ENCODE peak calls at places on chromosome 21, in eight cellular contexts. T, Z, Q, A, R, P, J and S are unnamed samples.
A peak's percentile ranks its signal among the peaks of the same experiment; 100 is the strongest.

GRCh38 chr21:44484498-44485253 is 29.4 kb downstream of the LRRC3 start:
- DNase-seq in T (no peak), Z (no peak), Q (no peak), A (no peak), R (no peak), P (no peak), J (no peak), S (no peak)

GRCh38 chr21:45948576-45949141 is 32.9 kb upstream of the COL6A1 start:
- DNase-seq in T (no peak), Z (no peak), Q (peak; percentile 6), A (peak; percentile 75), R (no peak), P (peak; percentile 64), J (no peak), S (no peak)

GRCh38 chr21:25790122-25790951 is 55.6 kb downstream of the GABPA start:
- DNase-seq in T (no peak), Z (no peak), Q (peak; percentile 52), A (no peak), R (peak; percentile 63), P (no peak), J (peak; percentile 34), S (no peak)

GRCh38 chr21:32794643-32795042 is 23.1 kb upstream of the PAXBP1 start:
- DNase-seq in T (no peak), Z (no peak), Q (no peak), A (no peak), R (no peak), P (no peak), J (no peak), S (no peak)

GRCh38 chr21:32940079-32941014 is 85.4 kb upstream of the OLIG2 start:
- DNase-seq in T (peak; percentile 44), Z (peak; percentile 53), Q (peak; percentile 89), A (peak; percentile 72), R (peak; percentile 40), P (no peak), J (peak; percentile 40), S (no peak)

GRCh38 chr21:26840912-26841311 is 4.3 kb downstream of the ADAMTS1 start:
- DNase-seq in T (no peak), Z (no peak), Q (no peak), A (no peak), R (peak; percentile 57), P (peak; percentile 84), J (no peak), S (no peak)

GRCh38 chr21:45535341-45536081 is 6.7 kb downstream of the SLC19A1 start:
- DNase-seq in T (peak; percentile 76), Z (no peak), Q (no peak), A (no peak), R (no peak), P (peak; percentile 65), J (no peak), S (no peak)

GRCh38 chr21:33266784-33267135 is 593 bp downstream of the IL10RB start:
- DNase-seq in T (peak; percentile 28), Z (no peak), Q (no peak), A (peak; percentile 50), R (no peak), P (no peak), J (no peak), S (no peak)

GRCh38 chr21:34613679-34614442 is 1.1 kb downstream of the RCAN1 start:
- DNase-seq in T (no peak), Z (peak; percentile 7), Q (no peak), A (peak; percentile 36), R (peak; percentile 18), P (no peak), J (no peak), S (no peak)

GRCh38 chr21:43835061-43835460 is 30.0 kb upstream of the AGPAT3 start:
- DNase-seq in T (no peak), Z (no peak), Q (no peak), A (no peak), R (no peak), P (no peak), J (no peak), S (no peak)

GRCh38 chr21:19120591-19120990 is 717.0 kb upstream of the TMPRSS15 start:
- DNase-seq in T (no peak), Z (no peak), Q (peak; percentile 74), A (no peak), R (no peak), P (no peak), J (no peak), S (no peak)

GRCh38 chr21:34971656-34972055 is 77.4 kb downstream of the RUNX1 start:
- DNase-seq in T (no peak), Z (no peak), Q (no peak), A (no peak), R (no peak), P (no peak), J (no peak), S (no peak)

DNA sequence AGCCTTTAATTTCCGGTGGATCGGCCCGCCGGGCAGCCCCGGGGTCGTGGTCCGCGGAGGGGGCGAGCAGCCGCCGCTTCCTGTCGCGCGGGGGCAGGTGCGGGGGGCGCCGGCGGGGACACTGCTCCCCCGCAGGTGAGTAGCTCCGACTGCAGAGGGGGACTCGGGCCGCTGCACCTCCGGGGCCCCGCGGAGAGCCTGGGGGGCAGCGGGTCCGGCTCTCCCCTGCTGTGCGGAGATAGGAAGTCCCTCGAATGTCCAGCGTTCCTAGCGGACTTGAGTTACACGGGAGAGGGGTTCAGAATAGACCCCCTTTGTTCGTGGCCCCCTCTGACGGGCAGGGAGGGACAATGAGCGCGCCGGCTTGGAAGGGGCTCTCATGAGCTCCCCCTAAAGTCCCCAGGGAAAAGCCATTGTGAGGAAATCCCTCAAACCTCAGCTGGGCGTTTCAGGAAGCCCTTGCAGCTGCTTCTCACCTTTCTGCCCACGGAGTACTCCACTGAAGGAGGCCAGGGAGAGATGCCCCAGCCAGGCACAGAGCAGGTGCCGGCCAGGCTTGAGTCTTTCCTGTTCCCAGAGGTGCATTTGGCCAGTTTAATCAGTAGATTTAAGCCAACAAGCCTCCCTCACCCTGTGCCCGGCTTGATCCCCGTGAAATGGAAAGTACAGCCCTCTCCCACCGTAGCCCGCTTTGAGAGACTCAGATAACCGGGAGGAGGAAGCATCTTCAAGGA is 925 bp downstream of the PDE9A start:
- DNase-seq in T (no peak), Z (no peak), Q (peak; percentile 76), A (no peak), R (no peak), P (no peak), J (no peak), S (no peak)
- TF ChIP-seq POLR2AphosphoS5 in T (no peak), Z (no peak), Q (no peak), A (no peak), R (no peak), P (no peak), J (no peak), S (no peak)

GRCh38 chr21:36710729-36711048 is 11.8 kb downstream of the SIM2 start:
- DNase-seq in T (peak; percentile 24), Z (no peak), Q (peak; percentile 54), A (peak; percentile 45), R (no peak), P (peak; percentile 43), J (no peak), S (no peak)
- H3K4me3 ChIP-seq in T (no peak overlapping the region), Z (no peak overlapping the region), Q (peak overlapping the region; percentile 53), A (no peak overlapping the region), R (no peak overlapping the region), P (no peak overlapping the region), J (no peak overlapping the region), S (no peak overlapping the region)

GRCh38 chr21:15054606-15055239 is 10.1 kb downstream of the NRIP1 start:
- DNase-seq in T (no peak), Z (peak; percentile 36), Q (no peak), A (no peak), R (no peak), P (no peak), J (no peak), S (no peak)

GRCh38 chr21:15054089-15054488 is 10.7 kb downstream of the NRIP1 start:
- DNase-seq in T (no peak), Z (no peak), Q (no peak), A (no peak), R (peak; percentile 25), P (no peak), J (no peak), S (no peak)

GRCh38 chr21:15058718-15059316 is 6.0 kb downstream of the NRIP1 start:
- DNase-seq in T (no peak), Z (no peak), Q (peak; percentile 32), A (peak; percentile 29), R (peak; percentile 36), P (no peak), J (peak; percentile 32), S (no peak)

GRCh38 chr21:15059397-15059796 is 5.4 kb downstream of the NRIP1 start:
- DNase-seq in T (no peak), Z (no peak), Q (no peak), A (no peak), R (no peak), P (no peak), J (no peak), S (no peak)

DNA sequence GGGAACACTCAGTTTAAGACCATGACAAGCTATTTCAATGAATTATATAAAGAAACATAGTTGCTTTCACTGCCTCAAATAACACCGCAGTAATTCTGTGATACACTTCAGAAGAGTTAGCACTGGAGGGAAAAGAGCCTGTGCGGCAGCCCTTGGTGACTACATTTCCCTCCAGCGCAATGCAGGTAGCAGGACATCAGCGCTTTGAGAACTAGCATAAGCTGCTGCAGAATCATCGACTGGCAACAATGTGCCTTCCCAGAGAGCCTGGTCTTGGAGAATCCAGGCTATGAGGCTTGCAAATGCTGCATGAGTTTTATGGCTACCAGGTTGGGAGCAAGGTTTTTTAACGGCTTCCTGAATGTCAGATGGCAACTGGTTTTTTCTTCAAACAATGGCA is 7.5 kb downstream of the NRIP1 start:
- DNase-seq in T (no peak), Z (no peak), Q (peak; percentile 47), A (no peak), R (no peak), P (no peak), J (no peak), S (no peak)
- TF ChIP-seq POLR2AphosphoS5 in T (no peak), Z (no peak), Q (no peak), A (no peak), R (no peak), P (no peak), J (no peak), S (no peak)

GRCh38 chr21:16193758-16194606 is 464.2 kb downstream of the USP25 start:
- DNase-seq in T (peak; percentile 31), Z (peak; percentile 59), Q (peak; percentile 77), A (no peak), R (peak; percentile 91), P (peak; percentile 80), J (no peak), S (no peak)

GRCh38 chr21:16194851-16195251 is 465.1 kb downstream of the USP25 start:
- DNase-seq in T (no peak), Z (no peak), Q (no peak), A (no peak), R (peak; percentile 76), P (no peak), J (no peak), S (no peak)

GRCh38 chr21:16195896-16196443 is 466.2 kb downstream of the USP25 start:
- DNase-seq in T (no peak), Z (no peak), Q (no peak), A (no peak), R (peak; percentile 66), P (no peak), J (no peak), S (no peak)

GRCh38 chr21:16196521-16197208 is 466.9 kb downstream of the USP25 start:
- DNase-seq in T (no peak), Z (no peak), Q (no peak), A (no peak), R (peak; percentile 80), P (no peak), J (no peak), S (no peak)

DNA sequence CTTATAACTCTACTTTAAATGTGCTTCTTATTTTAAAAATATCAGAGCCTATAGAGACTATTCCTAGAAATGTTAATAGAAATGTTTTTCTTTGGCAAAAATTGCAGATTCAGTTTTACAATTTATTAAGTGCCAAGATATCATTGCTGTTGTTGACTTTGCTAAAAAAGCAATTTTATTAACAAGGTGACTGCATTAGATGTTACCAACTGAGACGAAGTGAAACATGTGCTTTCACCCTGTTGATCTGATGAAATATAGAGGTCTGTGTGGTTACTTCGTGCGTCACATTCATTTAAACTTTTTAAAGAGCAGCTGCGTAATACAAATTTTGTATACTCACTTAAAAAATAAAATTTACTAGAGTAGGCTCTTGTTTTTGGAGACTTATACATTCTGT is 465.7 kb downstream of the USP25 start:
- DNase-seq in T (no peak), Z (no peak), Q (no peak), A (no peak), R (peak; percentile 57), P (no peak), J (no peak), S (no peak)
- H3K4me3 ChIP-seq in T (peak overlapping the region; percentile 33), Z (peak overlapping the region; percentile 24), Q (no peak overlapping the region), A (no peak overlapping the region), R (peak overlapping the region; percentile 59), P (peak overlapping the region; percentile 29), J (no peak overlapping the region), S (peak overlapping the region; percentile 46)